ENCODE peak calls at places on chromosome 15, in five cellular contexts. One of them, this sample, is unnamed.

GRCh38 chr15:51203797-51204196 is 109.1 kb upstream of the TNFAIP8L3 start:
- DNase-seq in tibial artery: no peak
- DNase-seq in A549: no peak
- DNase-seq in AG10803: peak; percentile 95
- DNase-seq in stimulated activated CD4-positive, alpha-beta T cell treated with anti-CD3 and anti-CD28 coated beads, Interleukin-15, amount 100 ng/mL, for 24 hours: no peak
- DNase-seq in this sample: peak; percentile 62

GRCh38 chr15:96344706-96345559 is 14.4 kb downstream of the NR2F2 start:
- DNase-seq in tibial artery: peak; percentile 72
- DNase-seq in A549: no peak
- DNase-seq in AG10803: no peak
- DNase-seq in stimulated activated CD4-positive, alpha-beta T cell treated with anti-CD3 and anti-CD28 coated beads, Interleukin-15, amount 100 ng/mL, for 24 hours: no peak
- DNase-seq in this sample: no peak

GRCh38 chr15:46861796-46862195 is 855.5 kb upstream of the SEMA6D start:
- DNase-seq in tibial artery: no peak
- DNase-seq in A549: no peak
- DNase-seq in AG10803: no peak
- DNase-seq in stimulated activated CD4-positive, alpha-beta T cell treated with anti-CD3 and anti-CD28 coated beads, Interleukin-15, amount 100 ng/mL, for 24 hours: no peak
- DNase-seq in this sample: no peak

GRCh38 chr15:80732818-80733217 is 37.7 kb downstream of the ABHD17C start:
- DNase-seq in tibial artery: no peak
- DNase-seq in A549: no peak
- DNase-seq in AG10803: no peak
- DNase-seq in stimulated activated CD4-positive, alpha-beta T cell treated with anti-CD3 and anti-CD28 coated beads, Interleukin-15, amount 100 ng/mL, for 24 hours: no peak
- DNase-seq in this sample: no peak

GRCh38 chr15:74906450-74907276 is at the start of gene FAM219B:
- DNase-seq in tibial artery: peak; percentile 96
- DNase-seq in A549: peak; percentile 98
- DNase-seq in AG10803: peak; percentile 84
- DNase-seq in stimulated activated CD4-positive, alpha-beta T cell treated with anti-CD3 and anti-CD28 coated beads, Interleukin-15, amount 100 ng/mL, for 24 hours: peak; percentile 89
- DNase-seq in this sample: peak; percentile 91

GRCh38 chr15:36753173-36753572 is 173.7 kb downstream of the CDIN1 start:
- DNase-seq in tibial artery: no peak
- DNase-seq in A549: no peak
- DNase-seq in AG10803: no peak
- DNase-seq in stimulated activated CD4-positive, alpha-beta T cell treated with anti-CD3 and anti-CD28 coated beads, Interleukin-15, amount 100 ng/mL, for 24 hours: no peak
- DNase-seq in this sample: no peak

GRCh38 chr15:58360421-58361090 is 71.2 kb upstream of the LIPC start:
- DNase-seq in tibial artery: no peak
- DNase-seq in A549: no peak
- DNase-seq in AG10803: peak; percentile 6
- DNase-seq in stimulated activated CD4-positive, alpha-beta T cell treated with anti-CD3 and anti-CD28 coated beads, Interleukin-15, amount 100 ng/mL, for 24 hours: no peak
- DNase-seq in this sample: peak; percentile 37

GRCh38 chr15:65921780-65922179 is 52.5 kb downstream of the RAB11A start:
- DNase-seq in tibial artery: no peak
- DNase-seq in A549: no peak
- DNase-seq in AG10803: no peak
- DNase-seq in stimulated activated CD4-positive, alpha-beta T cell treated with anti-CD3 and anti-CD28 coated beads, Interleukin-15, amount 100 ng/mL, for 24 hours: no peak
- DNase-seq in this sample: no peak

GRCh38 chr15:70362911-70363310 is 265.2 kb upstream of the TLE3 start:
- DNase-seq in tibial artery: peak; percentile 63
- DNase-seq in A549: no peak
- DNase-seq in AG10803: peak; percentile 24
- DNase-seq in stimulated activated CD4-positive, alpha-beta T cell treated with anti-CD3 and anti-CD28 coated beads, Interleukin-15, amount 100 ng/mL, for 24 hours: no peak
- DNase-seq in this sample: peak; percentile 47

GRCh38 chr15:52362497-52362896 is 66.9 kb upstream of the MYO5C start:
- DNase-seq in tibial artery: no peak
- DNase-seq in A549: no peak
- DNase-seq in AG10803: peak; percentile 84
- DNase-seq in stimulated activated CD4-positive, alpha-beta T cell treated with anti-CD3 and anti-CD28 coated beads, Interleukin-15, amount 100 ng/mL, for 24 hours: no peak
- DNase-seq in this sample: peak; percentile 50

GRCh38 chr15:77402740-77403379 is 17.0 kb downstream of the PEAK1 start:
- DNase-seq in tibial artery: no peak
- DNase-seq in A549: no peak
- DNase-seq in AG10803: peak; percentile 87
- DNase-seq in stimulated activated CD4-positive, alpha-beta T cell treated with anti-CD3 and anti-CD28 coated beads, Interleukin-15, amount 100 ng/mL, for 24 hours: no peak
- DNase-seq in this sample: peak; percentile 83

GRCh38 chr15:101530224-101530958 is 40.9 kb upstream of the PCSK6 start:
- DNase-seq in tibial artery: no peak
- DNase-seq in A549: no peak
- DNase-seq in AG10803: no peak
- DNase-seq in stimulated activated CD4-positive, alpha-beta T cell treated with anti-CD3 and anti-CD28 coated beads, Interleukin-15, amount 100 ng/mL, for 24 hours: no peak
- DNase-seq in this sample: no peak

GRCh38 chr15:39783244-39783820 is 691 bp upstream of the FSIP1 start:
- DNase-seq in tibial artery: no peak
- DNase-seq in A549: no peak
- DNase-seq in AG10803: no peak
- DNase-seq in stimulated activated CD4-positive, alpha-beta T cell treated with anti-CD3 and anti-CD28 coated beads, Interleukin-15, amount 100 ng/mL, for 24 hours: no peak
- DNase-seq in this sample: no peak

GRCh38 chr15:89827821-89828220 is 13.2 kb upstream of the ANPEP start:
- DNase-seq in tibial artery: no peak
- DNase-seq in A549: no peak
- DNase-seq in AG10803: no peak
- DNase-seq in stimulated activated CD4-positive, alpha-beta T cell treated with anti-CD3 and anti-CD28 coated beads, Interleukin-15, amount 100 ng/mL, for 24 hours: no peak
- DNase-seq in this sample: no peak

GRCh38 chr15:75468908-75469307 is 17.4 kb upstream of the SIN3A start:
- DNase-seq in tibial artery: no peak
- DNase-seq in A549: no peak
- DNase-seq in AG10803: no peak
- DNase-seq in stimulated activated CD4-positive, alpha-beta T cell treated with anti-CD3 and anti-CD28 coated beads, Interleukin-15, amount 100 ng/mL, for 24 hours: no peak
- DNase-seq in this sample: peak; percentile 6

GRCh38 chr15:59276225-59277178 is 69.9 kb downstream of the LDHAL6B start:
- DNase-seq in tibial artery: no peak
- DNase-seq in A549: peak; percentile 82
- DNase-seq in AG10803: no peak
- DNase-seq in stimulated activated CD4-positive, alpha-beta T cell treated with anti-CD3 and anti-CD28 coated beads, Interleukin-15, amount 100 ng/mL, for 24 hours: no peak
- DNase-seq in this sample: no peak

GRCh38 chr15:62889141-62889661 is 153.3 kb upstream of the TPM1 start:
- DNase-seq in tibial artery: no peak
- DNase-seq in A549: no peak
- DNase-seq in AG10803: no peak
- DNase-seq in stimulated activated CD4-positive, alpha-beta T cell treated with anti-CD3 and anti-CD28 coated beads, Interleukin-15, amount 100 ng/mL, for 24 hours: no peak
- DNase-seq in this sample: no peak

GRCh38 chr15:61175024-61175423 is 54.1 kb downstream of the RORA start:
- DNase-seq in tibial artery: no peak
- DNase-seq in A549: no peak
- DNase-seq in AG10803: peak; percentile 12
- DNase-seq in stimulated activated CD4-positive, alpha-beta T cell treated with anti-CD3 and anti-CD28 coated beads, Interleukin-15, amount 100 ng/mL, for 24 hours: no peak
- DNase-seq in this sample: peak; percentile 15

GRCh38 chr15:38438031-38438986 is 15.6 kb upstream of the FAM98B start:
- DNase-seq in tibial artery: no peak
- DNase-seq in A549: no peak
- DNase-seq in AG10803: no peak
- DNase-seq in stimulated activated CD4-positive, alpha-beta T cell treated with anti-CD3 and anti-CD28 coated beads, Interleukin-15, amount 100 ng/mL, for 24 hours: no peak
- DNase-seq in this sample: no peak

This sample was measured in EH.